ENCODE peak calls at places on chromosomes 1 and 21, in nine cellular contexts. N is sigmoid colon, Y is left ventricle myocardium inferior, Q is esophagus muscularis mucosa, D is A549, R is ovary, U is tibial nerve, J is HCT116, E is ascending aorta. O is an unnamed sample.

GRCh38 chr1:38973659-38974437 is 17.2 kb upstream of the AKIRIN1 start:
- DNase-seq in N (no peak), Y (peak), Q (no peak), D (no peak), R (no peak), U (no peak), J (no peak), E (no peak), O (no peak)

GRCh38 chr1:162549001-162549400 is 12.5 kb upstream of the UAP1 start:
- DNase-seq in N (no peak), Y (no peak), Q (no peak), D (no peak), R (no peak), U (no peak), J (no peak), E (no peak), O (no peak)

GRCh38 chr1:112674986-112675727 is 698 bp downstream of the MOV10 start:
- DNase-seq in N (peak), Y (peak), Q (no peak), D (no peak), R (peak), U (no peak), J (no peak), E (no peak), O (peak)

GRCh38 chr1:155179107-155180031 is 5.7 kb downstream of the TRIM46 start:
- DNase-seq in N (peak), Y (no peak), Q (no peak), D (no peak), R (peak), U (no peak), J (no peak), E (no peak), O (no peak)

GRCh38 chr1:221327954-221328353 is 413.9 kb downstream of the DUSP10 start:
- DNase-seq in N (no peak), Y (no peak), Q (no peak), D (no peak), R (no peak), U (no peak), J (no peak), E (no peak), O (no peak)

GRCh38 chr1:111489604-111490003 is 13.8 kb downstream of the ADORA3 start:
- DNase-seq in N (no peak), Y (no peak), Q (no peak), D (no peak), R (no peak), U (no peak), J (no peak), E (no peak), O (no peak)

GRCh38 chr1:213852107-213852506 is 135.7 kb upstream of the PROX1 start:
- DNase-seq in N (no peak), Y (no peak), Q (no peak), D (no peak), R (no peak), U (no peak), J (no peak), E (no peak), O (no peak)

GRCh38 chr1:212433577-212434462 is 1.1 kb downstream of the NENF start:
- DNase-seq in N (no peak), Y (no peak), Q (no peak), D (no peak), R (peak), U (no peak), J (no peak), E (no peak), O (no peak)

GRCh38 chr1:205321109-205321958 is at the start of gene NUAK2:
- DNase-seq in N (peak), Y (peak), Q (peak), D (peak), R (peak), U (peak), J (peak), E (peak), O (peak)

GRCh38 chr1:8016244-8017241 is 9.6 kb downstream of the ERRFI1 start:
- DNase-seq in N (no peak), Y (no peak), Q (no peak), D (no peak), R (no peak), U (no peak), J (no peak), E (no peak), O (no peak)

GRCh38 chr1:226781937-226782609 is 43.0 kb upstream of the ITPKB start:
- DNase-seq in N (no peak), Y (no peak), Q (no peak), D (no peak), R (no peak), U (no peak), J (no peak), E (no peak), O (no peak)

GRCh38 chr1:59142663-59143487 is 154.0 kb upstream of the FGGY start:
- DNase-seq in N (no peak), Y (no peak), Q (peak), D (peak), R (no peak), U (no peak), J (peak), E (no peak), O (peak)

GRCh38 chr1:20486457-20487235 is 636 bp upstream of the CAMK2N1 start:
- DNase-seq in N (peak), Y (peak), Q (no peak), D (peak), R (peak), U (no peak), J (no peak), E (no peak), O (no peak)

GRCh38 chr21:42554251-42554937 is 40.7 kb downstream of the SLC37A1 start:
- DNase-seq in N (peak), Y (peak), Q (no peak), D (no peak), R (no peak), U (no peak), J (no peak), E (no peak), O (no peak)

GRCh38 chr1:210830034-210831028 is 303.6 kb downstream of the KCNH1 start:
- DNase-seq in N (no peak), Y (no peak), Q (peak), D (no peak), R (no peak), U (no peak), J (no peak), E (no peak), O (no peak)

GRCh38 chr1:182185822-182186756 is 124.6 kb upstream of the ZNF648 start:
- DNase-seq in N (no peak), Y (no peak), Q (no peak), D (peak), R (no peak), U (no peak), J (peak), E (no peak), O (peak)

GRCh38 chr1:226558293-226558692 is 9.7 kb downstream of the STUM start:
- DNase-seq in N (peak), Y (no peak), Q (no peak), D (no peak), R (no peak), U (no peak), J (no peak), E (no peak), O (no peak)

GRCh38 chr1:52904590-52905375 is 16.8 kb downstream of the ECHDC2 start:
- DNase-seq in N (no peak), Y (no peak), Q (no peak), D (peak), R (no peak), U (no peak), J (peak), E (no peak), O (peak)

GRCh38 chr1:897176-897575 is 26.5 kb upstream of the SAMD11 start:
- DNase-seq in N (no peak), Y (no peak), Q (peak), D (no peak), R (no peak), U (no peak), J (no peak), E (no peak), O (no peak)

GRCh38 chr1:58441699-58442098 is 104.8 kb downstream of the OMA1 start:
- DNase-seq in N (no peak), Y (no peak), Q (no peak), D (no peak), R (no peak), U (no peak), J (no peak), E (no peak), O (no peak)

GRCh38 chr1:39106949-39107740 is 81.0 kb downstream of the NDUFS5 start:
- DNase-seq in N (no peak), Y (no peak), Q (no peak), D (no peak), R (no peak), U (no peak), J (no peak), E (no peak), O (no peak)

GRCh38 chr1:98323396-98323795 is 338.1 kb upstream of the SNX7 start:
- DNase-seq in N (no peak), Y (no peak), Q (no peak), D (peak), R (no peak), U (no peak), J (peak), E (no peak), O (peak)

GRCh38 chr1:200405273-200405672 is 4.6 kb downstream of the ZNF281 start:
- DNase-seq in N (no peak), Y (no peak), Q (no peak), D (peak), R (no peak), U (no peak), J (no peak), E (no peak), O (no peak)

GRCh38 chr1:54705153-54705552 is 10.5 kb upstream of the TTC4 start:
- DNase-seq in N (no peak), Y (no peak), Q (no peak), D (no peak), R (no peak), U (no peak), J (no peak), E (no peak), O (no peak)

GRCh38 chr1:37633040-37633949 is 1.4 kb downstream of the RSPO1 start:
- DNase-seq in N (no peak), Y (no peak), Q (no peak), D (no peak), R (no peak), U (no peak), J (no peak), E (no peak), O (no peak)

GRCh38 chr1:52631759-52632331 is 1.1 kb upstream of the SHISAL2A start:
- DNase-seq in N (no peak), Y (no peak), Q (no peak), D (no peak), R (no peak), U (no peak), J (no peak), E (no peak), O (no peak)

GRCh38 chr1:15934211-15935055 is 41.5 kb downstream of the ZBTB17 start:
- DNase-seq in N (no peak), Y (no peak), Q (no peak), D (no peak), R (no peak), U (no peak), J (no peak), E (no peak), O (no peak)

GRCh38 chr1:214510914-214511638 is 40.3 kb downstream of the PTPN14 start:
- DNase-seq in N (no peak), Y (no peak), Q (no peak), D (no peak), R (no peak), U (no peak), J (no peak), E (no peak), O (no peak)

GRCh38 chr1:54407957-54408700 is 1.9 kb upstream of the SSBP3 start:
- DNase-seq in N (no peak), Y (no peak), Q (no peak), D (peak), R (no peak), U (no peak), J (peak), E (no peak), O (peak)

GRCh38 chr1:29364101-29364678 is 127.9 kb downstream of the PTPRU start:
- DNase-seq in N (no peak), Y (no peak), Q (no peak), D (no peak), R (no peak), U (no peak), J (no peak), E (no peak), O (no peak)

GRCh38 chr1:115877511-115877910 is 36.6 kb upstream of the NHLH2 start:
- DNase-seq in N (no peak), Y (no peak), Q (no peak), D (no peak), R (no peak), U (no peak), J (no peak), E (no peak), O (peak)

GRCh38 chr1:33454646-33455282 is 17.7 kb upstream of the ZSCAN20 start:
- DNase-seq in N (no peak), Y (no peak), Q (no peak), D (no peak), R (no peak), U (no peak), J (no peak), E (no peak), O (no peak)

GRCh38 chr1:94805912-94806311 is 14.2 kb upstream of the SLC44A3 start:
- DNase-seq in N (no peak), Y (no peak), Q (peak), D (peak), R (peak), U (no peak), J (peak), E (no peak), O (peak)

GRCh38 chr21:30206551-30207251 is 9.2 kb downstream of the CLDN8 start:
- DNase-seq in N (no peak), Y (no peak), Q (no peak), D (peak), R (no peak), U (no peak), J (no peak), E (no peak), O (peak)

GRCh38 chr21:30207252-30207579 is 8.7 kb downstream of the CLDN8 start:
- DNase-seq in N (no peak), Y (no peak), Q (no peak), D (no peak), R (no peak), U (no peak), J (no peak), E (no peak), O (no peak)

DNA sequence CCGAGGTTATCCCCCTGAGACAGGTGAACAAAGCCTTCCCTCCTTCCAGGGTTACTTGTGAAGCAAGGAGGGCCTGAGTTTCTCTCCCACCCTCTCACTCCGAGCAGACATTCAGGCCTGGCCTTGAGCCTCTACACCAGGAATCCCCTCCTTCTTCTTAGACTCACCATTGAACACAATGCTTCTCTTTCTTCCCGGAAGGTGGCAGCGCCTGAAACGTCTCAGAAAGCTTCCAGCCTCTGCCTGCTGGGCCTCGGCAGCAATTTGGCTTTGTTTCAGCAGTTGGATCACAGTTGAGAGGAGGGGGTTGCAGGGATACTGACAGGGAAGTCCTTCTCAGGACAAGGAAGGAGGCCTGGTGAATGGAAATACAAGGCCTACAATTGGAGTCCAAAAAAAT is 6.3 kb downstream of the CLDN8 start:
- DNase-seq in N (no peak), Y (no peak), Q (no peak), D (no peak), R (no peak), U (no peak), J (no peak), E (no peak), O (no peak)
- TF ChIP-seq CTCF in N (no peak), Y (no peak), Q (no peak), D (no peak), R (no peak), U (no peak), J (no peak), E (no peak), O (no peak)

GRCh38 chr1:192579319-192579738 is 3.8 kb downstream of the RGS1 start:
- DNase-seq in N (no peak), Y (no peak), Q (no peak), D (no peak), R (no peak), U (no peak), J (no peak), E (no peak), O (no peak)
- H3K27ac ChIP-seq in N (peak), Y (no peak), Q (peak), D (no peak), R (no peak), U (no peak), J (no peak), E (no peak), O (no peak)

GRCh38 chr1:235410467-235410866 is 43.2 kb downstream of the TBCE start:
- DNase-seq in N (no peak), Y (no peak), Q (no peak), D (no peak), R (no peak), U (no peak), J (no peak), E (no peak), O (no peak)

GRCh38 chr1:235408503-235408960 is 41.3 kb downstream of the TBCE start:
- DNase-seq in N (no peak), Y (no peak), Q (no peak), D (peak), R (no peak), U (no peak), J (no peak), E (no peak), O (no peak)

GRCh38 chr1:235407419-235407818 is 40.2 kb downstream of the TBCE start:
- DNase-seq in N (no peak), Y (no peak), Q (no peak), D (no peak), R (no peak), U (no peak), J (no peak), E (no peak), O (no peak)

GRCh38 chr1:235411489-235412486 is 44.6 kb downstream of the TBCE start:
- DNase-seq in N (no peak), Y (no peak), Q (no peak), D (peak), R (no peak), U (no peak), J (no peak), E (no peak), O (no peak)

DNA sequence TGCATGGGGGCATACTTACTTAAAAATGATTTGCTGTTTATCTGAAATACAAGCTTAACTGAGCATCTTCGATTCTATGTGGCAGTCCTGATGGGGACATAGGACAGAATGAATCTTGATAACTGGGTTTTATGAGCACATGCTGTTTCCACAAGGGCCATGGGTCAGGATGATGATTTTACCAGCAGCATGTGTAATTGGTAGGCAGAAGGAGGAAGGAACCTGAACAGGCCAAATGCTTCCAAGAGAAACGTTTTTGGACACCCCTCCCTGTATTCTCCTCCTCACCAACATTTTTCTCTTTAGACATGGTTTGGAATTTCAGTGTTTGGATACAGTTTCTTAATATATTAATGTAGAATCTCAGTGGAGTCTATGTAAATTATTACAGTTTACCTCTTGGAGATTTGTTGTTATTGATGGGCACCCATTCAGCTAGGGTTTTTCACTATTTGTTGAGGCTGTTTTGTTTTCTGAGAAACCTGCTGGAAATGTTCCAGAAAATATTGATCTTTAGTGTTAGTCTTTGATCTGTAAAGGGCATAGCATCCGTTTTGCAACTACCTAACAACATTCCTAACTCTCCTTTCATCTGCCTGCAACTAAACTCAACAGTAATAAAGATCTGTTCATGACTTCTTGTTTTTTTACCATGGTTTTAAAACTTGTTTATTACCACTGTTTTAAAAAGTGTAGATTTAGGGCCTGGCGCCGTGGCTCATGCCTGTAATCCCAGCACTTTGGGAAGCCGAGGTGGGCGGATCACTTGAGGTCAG is 42.0 kb downstream of the TBCE start:
- DNase-seq in N (no peak), Y (no peak), Q (no peak), D (peak), R (no peak), U (no peak), J (no peak), E (no peak), O (no peak)
- TF ChIP-seq CTCF in N (no peak), Y (no peak), Q (no peak), D (no peak), R (no peak), U (no peak), J (no peak), E (no peak), O (no peak)

GRCh38 chr1:234725177-234726132 is 115.5 kb upstream of the IRF2BP2 start:
- DNase-seq in N (peak), Y (peak), Q (no peak), D (no peak), R (peak), U (no peak), J (no peak), E (no peak), O (no peak)
- H3K27ac ChIP-seq in N (peak), Y (peak), Q (peak), D (peak), R (peak), U (peak), J (peak), E (peak), O (peak)

DNA sequence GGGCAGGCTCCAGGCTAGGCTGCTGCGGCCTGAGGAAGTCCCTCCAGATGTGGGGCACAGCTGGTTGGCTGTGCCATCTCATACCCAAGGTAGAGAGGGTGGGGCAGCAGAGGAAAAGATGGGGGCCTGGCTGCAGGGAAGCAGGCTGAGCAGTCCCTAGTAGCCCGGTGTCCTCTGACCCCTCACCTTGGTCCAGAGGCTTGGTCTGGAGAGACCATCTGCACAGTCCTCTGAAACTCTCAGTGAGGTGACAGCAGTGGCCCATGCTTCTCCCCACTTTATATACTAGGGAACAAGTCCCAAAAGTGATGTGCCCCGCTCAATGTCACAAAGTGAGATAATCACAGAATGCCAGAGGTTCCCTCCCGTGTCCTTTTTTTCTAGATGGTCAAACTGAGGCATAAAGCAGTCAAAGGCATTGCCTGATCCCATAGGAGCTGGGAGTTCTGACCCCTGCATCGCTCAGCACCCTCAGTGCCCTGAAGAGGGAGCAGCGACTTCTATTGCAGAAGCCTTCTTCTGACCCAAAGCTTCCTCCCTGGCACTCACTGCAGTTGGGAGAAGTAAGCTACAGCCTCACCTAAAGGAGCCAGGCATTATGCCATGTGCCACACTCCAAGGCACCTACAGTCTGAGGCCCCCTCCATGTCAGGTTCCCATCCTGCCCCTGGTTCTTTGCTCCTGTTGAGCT is 45.5 kb downstream of the TRABD2B start:
- DNase-seq in N (no peak), Y (no peak), Q (no peak), D (no peak), R (no peak), U (no peak), J (no peak), E (no peak), O (no peak)
- TF ChIP-seq CTCF in N (no peak), Y (no peak), Q (no peak), D (no peak), R (no peak), U (no peak), J (peak), E (no peak), O (no peak)

GRCh38 chr1:170680428-170680827 is 16.5 kb downstream of the PRRX1 start:
- DNase-seq in N (peak), Y (no peak), Q (peak), D (no peak), R (peak), U (no peak), J (no peak), E (no peak), O (no peak)
- H3K27ac ChIP-seq in N (no peak), Y (no peak), Q (no peak), D (no peak), R (no peak), U (no peak), J (no peak), E (no peak), O (no peak)

GRCh38 chr1:204288061-204288588 is 71.6 kb downstream of the PLEKHA6 start:
- DNase-seq in N (peak), Y (peak), Q (no peak), D (peak), R (peak), U (no peak), J (peak), E (no peak), O (peak)
- TF ChIP-seq CTCF in N (no peak), Y (no peak), Q (no peak), D (no peak), R (no peak), U (no peak), J (no peak), E (no peak), O (no peak)